ENCODE peak calls at places on chromosomes 13 and 19, in six cellular contexts. B, U, T, E, Z and Q are unnamed samples.

GRCh38 chr19:41548954-41549688 is 26.8 kb upstream of the CEACAM21 start:
- DNase-seq in U (peak), Z (peak), E (no peak), T (no peak), B (no peak), Q (peak)

GRCh38 chr13:32902898-32903297 is 113.3 kb upstream of the KL start:
- DNase-seq in Z (peak), U (peak), T (no peak), E (no peak), B (peak), Q (no peak)

GRCh38 chr13:68490594-68490993 is 1260.5 kb upstream of the PCDH9 start:
- DNase-seq in Z (no peak), E (no peak), U (no peak), B (no peak), T (no peak), Q (no peak)

GRCh38 chr19:40549007-40549708 is 27.5 kb upstream of the SHKBP1 start:
- DNase-seq in U (peak), B (peak), Z (peak), E (peak), T (no peak), Q (peak)

GRCh38 chr19:11197291-11198174 is at the start of gene KANK2:
- DNase-seq in T (peak), U (peak), B (peak), E (peak), Z (peak), Q (peak)

GRCh38 chr13:41700790-41701310 is 243.5 kb downstream of the RGCC start:
- DNase-seq in Z (no peak), U (no peak), B (peak), E (no peak), T (no peak), Q (no peak)

GRCh38 chr13:106714271-106714670 is 146.3 kb upstream of the ARGLU1 start:
- DNase-seq in U (no peak), B (no peak), E (no peak), Z (peak), T (no peak), Q (no peak)

GRCh38 chr13:23506071-23506820 is 64.0 kb upstream of the TNFRSF19 start:
- DNase-seq in E (no peak), U (no peak), B (no peak), Z (no peak), T (no peak), Q (no peak)

GRCh38 chr19:7366701-7367420 is 18.1 kb downstream of the ARHGEF18 start:
- DNase-seq in E (no peak), U (peak), Z (peak), B (no peak), T (peak), Q (no peak)

GRCh38 chr19:1027953-1028902 is 1.8 kb downstream of the CNN2 start:
- DNase-seq in U (peak), E (no peak), T (peak), B (peak), Z (peak), Q (peak)

GRCh38 chr13:79187917-79188699 is 217.9 kb downstream of the RBM26 start:
- DNase-seq in Z (no peak), E (no peak), B (no peak), U (no peak), T (no peak), Q (no peak)

GRCh38 chr19:2385053-2385721 is 25.1 kb downstream of the TMPRSS9 start:
- DNase-seq in Z (peak), T (no peak), U (peak), B (no peak), E (no peak), Q (no peak)

GRCh38 chr19:40217027-40217810 is 965 bp downstream of the TTC9B start:
- DNase-seq in Z (peak), T (no peak), B (peak), E (no peak), U (peak), Q (no peak)

GRCh38 chr19:46271488-46272197 is 25.2 kb upstream of the HIF3A start:
- DNase-seq in E (no peak), B (peak), U (no peak), T (no peak), Z (peak), Q (no peak)

GRCh38 chr19:41223431-41224234 is 4.6 kb downstream of the AXL start:
- DNase-seq in U (no peak), T (no peak), B (no peak), Z (peak), E (no peak), Q (no peak)

GRCh38 chr19:51123381-51124186 is 1.1 kb upstream of the SIGLEC9 start:
- DNase-seq in Z (no peak), U (no peak), T (peak), B (no peak), E (no peak), Q (peak)

GRCh38 chr19:19006213-19006612 is 27.1 kb downstream of the SUGP2 start:
- DNase-seq in T (no peak), E (no peak), B (peak), U (no peak), Z (no peak), Q (no peak)

GRCh38 chr13:85819513-85819912 is 20.3 kb upstream of the SLITRK6 start:
- DNase-seq in B (no peak), U (no peak), Z (no peak), T (no peak), E (no peak), Q (no peak)

GRCh38 chr13:97285221-97285955 is 63.3 kb downstream of the MBNL2 start:
- DNase-seq in Z (no peak), E (no peak), U (no peak), T (no peak), B (no peak), Q (no peak)

GRCh38 chr19:6802336-6803035 is 30.0 kb downstream of the VAV1 start:
- DNase-seq in Z (peak), B (peak), E (no peak), U (peak), T (peak), Q (peak)

GRCh38 chr13:45100855-45101254 is 19.5 kb upstream of the GTF2F2 start:
- DNase-seq in T (no peak), Z (no peak), E (no peak), U (no peak), B (no peak), Q (no peak)

GRCh38 chr19:16456652-16457194 is 15.0 kb downstream of the EPS15L1 start:
- DNase-seq in U (no peak), E (no peak), B (peak), Z (no peak), T (no peak), Q (no peak)

GRCh38 chr13:107960301-107960700 is 255.0 kb downstream of the LIG4 start:
- DNase-seq in T (no peak), B (no peak), E (no peak), U (no peak), Z (peak), Q (no peak)

GRCh38 chr13:76830805-76831204 is 55.4 kb downstream of the KCTD12 start:
- DNase-seq in B (no peak), U (no peak), Z (no peak), E (no peak), T (no peak), Q (no peak)

GRCh38 chr13:42048625-42049453 is at the start of gene DGKH:
- DNase-seq in U (peak), Z (peak), E (peak), B (peak), T (peak), Q (peak)

GRCh38 chr13:107881362-107881761 is 334.0 kb downstream of the LIG4 start:
- DNase-seq in Z (no peak), U (no peak), T (no peak), B (no peak), E (no peak), Q (no peak)

GRCh38 chr19:18675779-18676178 is 7.7 kb upstream of the CRTC1 start:
- DNase-seq in E (no peak), T (peak), Z (peak), U (no peak), B (no peak), Q (no peak)

GRCh38 chr19:23558541-23558940 is 128.5 kb downstream of the ZNF675 start:
- DNase-seq in E (no peak), U (no peak), B (no peak), Z (no peak), T (no peak), Q (no peak)

GRCh38 chr19:18280247-18281081 is 958 bp downstream of the JUND start:
- DNase-seq in E (peak), B (peak), U (peak), Z (peak), T (peak), Q (peak)

DNA sequence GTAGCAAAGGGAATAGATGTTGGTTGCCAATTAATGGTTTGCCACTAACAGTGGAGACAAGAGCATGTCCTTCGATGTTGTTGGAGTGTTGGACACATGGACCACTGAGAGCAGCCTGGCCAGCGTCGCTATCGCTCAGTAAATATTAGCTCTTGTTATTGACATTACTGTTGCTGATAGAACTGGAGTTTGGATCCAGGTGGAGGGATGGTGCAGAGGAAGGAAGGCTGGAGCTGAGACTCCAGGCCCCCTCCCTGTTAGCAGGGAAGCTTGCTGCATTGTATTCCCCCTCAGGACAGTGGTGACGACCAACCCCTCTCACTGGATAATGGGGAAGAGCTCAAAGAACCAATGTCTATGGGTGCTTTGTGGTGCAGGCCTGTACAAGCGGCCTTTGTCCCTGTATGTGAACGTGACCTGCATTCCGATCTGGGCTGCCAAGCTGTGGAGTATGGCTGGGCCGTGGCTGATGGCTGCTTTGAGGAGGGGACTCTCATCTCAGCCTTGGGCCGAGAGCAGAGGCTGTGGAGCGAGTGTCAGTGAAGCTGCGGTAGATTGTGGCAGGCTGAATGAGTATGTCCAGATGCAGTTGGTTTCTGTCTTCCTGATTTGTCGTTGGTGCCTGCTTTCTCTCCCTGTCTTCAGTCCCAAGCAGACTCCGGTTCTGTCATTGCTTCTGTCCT is 7.0 kb downstream of the CLASRP start:
- DNase-seq in T (no peak), E (peak), U (peak), B (no peak), Z (no peak), Q (no peak)
- H3K27ac ChIP-seq in T (no peak), E (peak), U (peak), B (no peak), Z (no peak), Q (no peak)

DNA sequence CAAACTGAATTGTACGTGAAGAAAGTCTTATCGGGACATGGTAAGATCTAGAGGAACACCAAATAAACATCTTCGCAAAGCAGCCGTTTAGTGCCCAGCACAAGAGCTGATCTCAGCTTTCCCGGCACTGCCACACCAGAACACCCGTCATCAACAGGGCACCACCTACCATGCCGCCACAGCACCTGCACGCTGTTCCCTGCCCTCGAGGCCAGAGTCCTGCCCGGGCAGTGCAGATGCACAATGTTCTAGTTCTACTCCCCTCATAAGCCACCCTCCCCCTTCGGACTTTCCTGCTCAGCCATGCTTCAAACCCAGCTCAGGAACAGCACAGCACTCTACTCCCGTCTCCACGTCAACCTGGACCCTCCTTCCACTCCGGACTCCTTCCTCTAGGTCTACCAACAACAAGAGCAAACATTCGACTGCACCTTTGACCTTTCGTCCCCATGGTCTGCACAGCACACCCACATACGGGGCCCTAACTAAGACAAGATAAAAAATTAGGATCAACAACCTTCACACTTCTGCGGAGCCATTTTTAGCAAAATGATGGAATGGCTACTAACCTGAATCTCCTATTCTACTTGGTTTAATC is 25.1 kb downstream of the TUBGCP3 start:
- DNase-seq in Z (no peak), U (peak), T (no peak), B (no peak), E (no peak), Q (no peak)
- H3K27ac ChIP-seq in Z (no peak), U (no peak), T (no peak), B (no peak), E (no peak), Q (no peak)

GRCh38 chr19:39126312-39126561 is 651 bp downstream of the PAK4 start:
- DNase-seq in U (peak), Z (no peak), T (no peak), E (no peak), B (no peak), Q (no peak)
- H3K27ac ChIP-seq in U (peak), Z (no peak), T (peak), E (peak), B (peak), Q (peak)

GRCh38 chr13:28268800-28269223 is 130.5 kb downstream of the PAN3 start:
- DNase-seq in T (peak), Z (no peak), U (no peak), E (no peak), B (no peak), Q (no peak)
- H3K27ac ChIP-seq in T (peak), Z (no peak), U (no peak), E (no peak), B (no peak), Q (no peak)

GRCh38 chr13:51397262-51397933 is 55.4 kb downstream of the INTS6 start:
- DNase-seq in E (no peak), T (no peak), U (no peak), Z (peak), B (no peak), Q (no peak)
- H3K27ac ChIP-seq in E (peak), T (no peak), U (no peak), Z (no peak), B (peak), Q (no peak)